ENCODE peak calls at places on chromosome 13, in ten cellular contexts. O, X, T, E, W, P, V, H, L and Z are unnamed samples.

GRCh38 chr13:22451345-22451744 is 729.4 kb upstream of the SGCG start:
- DNase-seq in E (no peak), P (no peak), H (no peak), V (no peak), O (no peak), W (peak), T (no peak), X (peak), L (no peak), Z (no peak)

GRCh38 chr13:39531646-39532045 is 71.3 kb downstream of the LHFPL6 start:
- DNase-seq in T (no peak), X (no peak), V (peak), P (no peak), E (no peak), O (no peak), H (no peak), W (no peak), L (no peak), Z (no peak)

GRCh38 chr13:97369269-97369893 is 64.6 kb upstream of the RAP2A start:
- DNase-seq in X (no peak), T (no peak), W (no peak), H (no peak), E (no peak), P (no peak), V (peak), L (no peak), O (no peak), Z (no peak)

GRCh38 chr13:30748717-30749116 is 13.4 kb downstream of the ALOX5AP start:
- DNase-seq in E (no peak), O (no peak), P (no peak), X (no peak), H (peak), W (no peak), V (no peak), T (no peak), L (no peak), Z (no peak)

GRCh38 chr13:80399340-80400163 is 58.6 kb upstream of the SPRY2 start:
- DNase-seq in V (no peak), X (no peak), P (no peak), L (no peak), H (no peak), E (no peak), W (no peak), T (no peak), O (no peak), Z (no peak)

GRCh38 chr13:111363591-111363990 is 43.1 kb downstream of the TEX29 start:
- DNase-seq in T (no peak), W (no peak), V (no peak), X (no peak), H (no peak), P (no peak), E (no peak), L (no peak), O (no peak), Z (no peak)

GRCh38 chr13:42985312-42986175 is 6.5 kb downstream of the EPSTI1 start:
- DNase-seq in L (no peak), E (no peak), X (peak), O (no peak), V (no peak), P (no peak), W (peak), T (no peak), H (no peak), Z (peak)

GRCh38 chr13:43905435-43906031 is 25.8 kb downstream of the LACC1 start:
- DNase-seq in W (peak), E (peak), V (peak), T (no peak), X (no peak), P (no peak), H (peak), O (peak), L (peak), Z (no peak)

GRCh38 chr13:33279898-33280549 is 5.5 kb downstream of the STARD13 start:
- DNase-seq in E (no peak), L (no peak), T (no peak), V (peak), X (no peak), P (no peak), O (no peak), W (peak), H (no peak), Z (no peak)

GRCh38 chr13:23656637-23657036 is 86.4 kb downstream of the TNFRSF19 start:
- DNase-seq in T (no peak), E (no peak), O (no peak), V (peak), H (peak), L (no peak), P (no peak), W (peak), X (no peak), Z (no peak)

GRCh38 chr13:107450426-107450825 is 764.9 kb downstream of the LIG4 start:
- DNase-seq in T (no peak), P (no peak), W (no peak), X (no peak), L (no peak), H (no peak), V (peak), O (no peak), E (no peak), Z (no peak)

GRCh38 chr13:101579291-101579802 is 126.9 kb downstream of the ITGBL1 start:
- DNase-seq in L (no peak), V (peak), E (no peak), H (peak), O (no peak), P (no peak), W (no peak), X (no peak), T (no peak), Z (no peak)

GRCh38 chr13:19781526-19781925 is 1.2 kb downstream of the PSPC1 start:
- DNase-seq in H (no peak), V (no peak), W (no peak), E (no peak), T (no peak), O (no peak), L (no peak), X (no peak), P (no peak), Z (no peak)

GRCh38 chr13:20128459-20128927 is 32.4 kb downstream of the GJA3 start:
- DNase-seq in W (no peak), T (no peak), P (peak), L (no peak), O (no peak), X (no peak), H (no peak), V (no peak), E (no peak), Z (peak)

GRCh38 chr13:113361406-113361805 is 2.5 kb downstream of the GRTP1 start:
- DNase-seq in E (no peak), W (no peak), L (no peak), T (no peak), P (no peak), V (no peak), H (no peak), X (no peak), O (no peak), Z (no peak)

GRCh38 chr13:111907341-111907880 is 159.5 kb upstream of the SOX1 start:
- DNase-seq in V (no peak), H (no peak), W (no peak), P (peak), E (peak), O (no peak), X (no peak), L (no peak), T (no peak), Z (no peak)

GRCh38 chr13:86572115-86572514 is 772.9 kb upstream of the SLITRK6 start:
- DNase-seq in O (no peak), P (no peak), H (no peak), V (peak), X (no peak), E (no peak), T (no peak), L (no peak), W (peak), Z (no peak)

GRCh38 chr13:47135800-47136658 is 239.2 kb upstream of the HTR2A start:
- DNase-seq in H (no peak), L (no peak), O (no peak), X (no peak), T (no peak), E (no peak), P (no peak), W (no peak), V (no peak), Z (peak)

GRCh38 chr13:104773775-104774174 is 1707.6 kb upstream of the SLC10A2 start:
- DNase-seq in X (no peak), P (no peak), H (peak), O (no peak), V (peak), T (no peak), W (peak), E (no peak), L (no peak), Z (no peak)

GRCh38 chr13:40340368-40341085 is 325.9 kb downstream of the FOXO1 start:
- DNase-seq in W (no peak), H (no peak), T (no peak), V (peak), X (no peak), E (no peak), P (no peak), L (no peak), O (no peak), Z (peak)

GRCh38 chr13:31172535-31172934 is 10.8 kb upstream of the HSPH1 start:
- DNase-seq in E (no peak), P (no peak), X (no peak), V (peak), L (no peak), O (no peak), H (no peak), T (no peak), W (peak), Z (no peak)

GRCh38 chr13:46759861-46760260 is 37.1 kb downstream of the ESD start:
- DNase-seq in L (no peak), E (no peak), H (no peak), T (no peak), X (no peak), O (no peak), W (no peak), V (no peak), P (no peak), Z (peak)

GRCh38 chr13:39803156-39803555 is 147.7 kb downstream of the COG6 start:
- DNase-seq in E (no peak), L (no peak), O (no peak), V (no peak), X (no peak), H (no peak), P (no peak), W (no peak), T (no peak), Z (no peak)

GRCh38 chr13:113534236-113534860 is 43.8 kb upstream of the DCUN1D2 start:
- DNase-seq in X (no peak), L (no peak), W (no peak), O (no peak), T (no peak), V (no peak), P (peak), H (no peak), E (no peak), Z (peak)

GRCh38 chr13:91362908-91363307 is 15.4 kb downstream of the MIR17HG start:
- DNase-seq in L (no peak), V (no peak), P (no peak), T (no peak), X (no peak), H (no peak), O (no peak), W (no peak), E (no peak), Z (no peak)

GRCh38 chr13:30443957-30444404 is 21.7 kb downstream of the UBE2L5 start:
- DNase-seq in L (no peak), P (no peak), T (no peak), X (no peak), V (no peak), H (no peak), O (no peak), E (no peak), W (no peak), Z (no peak)

GRCh38 chr13:89923731-89924130 is 1423.8 kb upstream of the MIR17HG start:
- DNase-seq in P (no peak), L (no peak), W (no peak), X (no peak), O (no peak), H (no peak), T (no peak), V (peak), E (no peak), Z (no peak)

GRCh38 chr13:60351326-60351725 is 45.7 kb upstream of the TDRD3 start:
- DNase-seq in W (peak), V (peak), O (no peak), X (no peak), P (no peak), H (no peak), T (no peak), E (no peak), L (no peak), Z (no peak)